ENCODE peak calls at places on chromosome 3, in six cellular contexts. S is mesendoderm, M is astrocyte of the spinal cord, X is colonic mucosa, V is heart left ventricle, E is bronchial epithelial cell. L is an unnamed sample.

GRCh38 chr3:180871901-180872300 is 40.6 kb upstream of the FXR1 start:
- DNase-seq in V (no peak), S (peak; percentile 10), E (no peak), X (no peak), M (peak; percentile 69), L (no peak)

GRCh38 chr3:135138776-135139175 is 343.7 kb downstream of the EPHB1 start:
- DNase-seq in S (no peak), M (no peak), X (no peak), V (no peak), E (no peak), L (no peak)

GRCh38 chr3:14598143-14598569 is 53.4 kb upstream of the CCDC174 start:
- DNase-seq in E (peak; percentile 28), S (peak; percentile 91), M (peak; percentile 45), V (no peak), X (no peak), L (no peak)

GRCh38 chr3:42314411-42314810 is 48.4 kb upstream of the CCK start:
- DNase-seq in E (no peak), V (no peak), S (peak; percentile 50), M (no peak), X (no peak), L (no peak)

GRCh38 chr3:42229942-42230688 is 35.9 kb downstream of the CCK start:
- DNase-seq in X (no peak), S (peak; percentile 76), M (peak; percentile 56), V (no peak), E (peak; percentile 49), L (no peak)

GRCh38 chr3:101836907-101837598 is 12.3 kb upstream of the NFKBIZ start:
- DNase-seq in M (peak; percentile 85), X (no peak), S (no peak), E (peak; percentile 75), V (no peak), L (peak; percentile 82)

GRCh38 chr3:129025691-129026435 is 24.8 kb downstream of the EFCC1 start:
- DNase-seq in X (no peak), S (no peak), M (no peak), E (no peak), V (peak; percentile 71), L (no peak)

GRCh38 chr3:24288538-24289236 is 206.0 kb downstream of the THRB start:
- DNase-seq in E (no peak), M (peak; percentile 33), S (no peak), V (no peak), X (peak; percentile 32), L (peak; percentile 64)

GRCh38 chr3:87801409-87801808 is 257.4 kb downstream of the CGGBP1 start:
- DNase-seq in V (no peak), M (no peak), X (no peak), S (peak; percentile 75), E (no peak), L (no peak)

GRCh38 chr3:65809641-65810150 is 229.0 kb downstream of the MAGI1 start:
- DNase-seq in E (no peak), S (no peak), V (no peak), X (no peak), M (no peak), L (no peak)

GRCh38 chr3:21846976-21847375 is 96.0 kb upstream of the ZNF385D start:
- DNase-seq in S (no peak), V (no peak), X (no peak), M (no peak), E (peak; percentile 18), L (no peak)

GRCh38 chr3:15333957-15334263 is 1.5 kb upstream of the SH3BP5 start:
- DNase-seq in M (no peak), E (no peak), V (no peak), X (no peak), S (no peak), L (no peak)

GRCh38 chr3:14301558-14301957 is 100.8 kb upstream of the SLC6A6 start:
- DNase-seq in X (no peak), S (no peak), M (no peak), V (no peak), E (peak; percentile 45), L (no peak)

GRCh38 chr3:13462125-13462629 is 17.9 kb upstream of the HDAC11 start:
- DNase-seq in E (no peak), X (no peak), S (no peak), M (no peak), V (no peak), L (no peak)

GRCh38 chr3:195154793-195155535 is 116.0 kb downstream of the XXYLT1 start:
- DNase-seq in M (peak; percentile 98), V (peak; percentile 90), E (peak; percentile 89), X (peak; percentile 84), S (peak; percentile 66), L (peak; percentile 63)

GRCh38 chr3:155890671-155891190 is 20.3 kb downstream of the GMPS start:
- DNase-seq in X (no peak), E (peak; percentile 9), V (no peak), S (no peak), M (no peak), L (peak; percentile 69)

GRCh38 chr3:175743733-175744400 is 884.7 kb downstream of the NAALADL2 start:
- DNase-seq in S (peak; percentile 28), X (no peak), V (no peak), M (peak; percentile 81), E (peak; percentile 88), L (no peak)

GRCh38 chr3:10291641-10292040 is 1.1 kb downstream of the GHRL start:
- DNase-seq in S (no peak), V (no peak), X (no peak), E (no peak), M (no peak), L (no peak)

GRCh38 chr3:10294030-10294591 is 1.4 kb upstream of the GHRL start:
- DNase-seq in E (no peak), V (no peak), X (no peak), M (no peak), S (no peak), L (no peak)

GRCh38 chr3:10290476-10291138 is 2.1 kb downstream of the GHRL start:
- DNase-seq in M (no peak), E (no peak), S (no peak), X (no peak), V (no peak), L (no peak)

GRCh38 chr3:10291139-10291500 is 1.6 kb downstream of the GHRL start:
- DNase-seq in V (no peak), X (no peak), M (no peak), S (no peak), E (no peak), L (no peak)

DNA sequence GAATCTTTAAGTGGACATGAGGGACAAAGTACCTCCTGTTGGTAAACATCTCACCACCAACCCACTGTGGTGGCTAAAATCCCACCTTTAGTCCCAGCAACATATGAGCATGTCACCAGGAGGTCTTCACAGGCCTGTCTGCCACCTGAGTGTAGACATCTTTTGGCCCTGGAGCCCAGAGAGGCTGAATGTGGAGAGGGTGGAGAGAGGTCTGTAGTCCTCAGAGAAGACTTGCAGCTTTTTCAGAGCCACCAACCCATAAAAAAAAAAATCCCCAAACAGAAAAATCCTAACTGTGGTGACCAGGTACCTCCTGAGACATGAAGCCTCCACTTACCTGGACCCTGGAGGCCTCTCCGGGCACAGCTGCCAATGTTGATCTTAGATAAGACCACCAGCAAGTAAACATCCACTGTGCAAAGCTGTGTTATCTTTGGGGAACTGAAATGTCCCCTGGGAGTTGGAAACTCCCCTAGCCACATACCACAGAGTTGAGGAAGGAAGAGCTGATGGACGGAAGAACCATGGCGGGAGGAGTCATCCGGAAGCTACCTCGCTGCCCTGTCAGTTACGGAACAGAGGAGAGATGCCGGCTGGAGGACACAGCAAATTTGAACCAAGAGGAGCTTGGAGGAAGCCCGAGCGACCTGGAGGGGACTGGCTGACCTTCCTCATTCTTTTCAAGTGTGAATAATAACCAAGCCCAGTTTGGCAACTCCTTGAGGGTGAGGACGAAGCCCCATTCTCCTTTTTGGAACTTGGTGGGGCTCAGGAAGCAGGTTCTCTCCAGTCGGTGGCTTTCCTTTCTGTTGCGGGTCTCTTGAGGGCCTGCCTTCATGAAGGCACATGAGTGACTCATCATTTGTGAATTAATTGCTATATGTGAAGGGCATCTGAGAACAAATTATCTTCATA is at the start of gene GHRL:
- DNase-seq in E (no peak), X (no peak), M (no peak), S (no peak), V (no peak), L (no peak)
- H3K4me3 ChIP-seq in E (no peak within 1 kb of the TSS), X (no peak within 1 kb of the TSS), M (no peak within 1 kb of the TSS), S (no peak within 1 kb of the TSS), V (no peak within 1 kb of the TSS), L (no peak within 1 kb of the TSS)

GRCh38 chr3:184583345-184584000 is 21.9 kb downstream of the EPHB3 start:
- DNase-seq in X (no peak), V (peak; percentile 70), E (no peak), S (no peak), M (no peak), L (no peak)
- H3K4me3 ChIP-seq in X (peak overlapping the region; percentile 45), V (peak overlapping the region; percentile 30), E (peak overlapping the region; percentile 34), S (peak overlapping the region; percentile 11), M (peak overlapping the region; percentile 32), L (no peak overlapping the region)

DNA sequence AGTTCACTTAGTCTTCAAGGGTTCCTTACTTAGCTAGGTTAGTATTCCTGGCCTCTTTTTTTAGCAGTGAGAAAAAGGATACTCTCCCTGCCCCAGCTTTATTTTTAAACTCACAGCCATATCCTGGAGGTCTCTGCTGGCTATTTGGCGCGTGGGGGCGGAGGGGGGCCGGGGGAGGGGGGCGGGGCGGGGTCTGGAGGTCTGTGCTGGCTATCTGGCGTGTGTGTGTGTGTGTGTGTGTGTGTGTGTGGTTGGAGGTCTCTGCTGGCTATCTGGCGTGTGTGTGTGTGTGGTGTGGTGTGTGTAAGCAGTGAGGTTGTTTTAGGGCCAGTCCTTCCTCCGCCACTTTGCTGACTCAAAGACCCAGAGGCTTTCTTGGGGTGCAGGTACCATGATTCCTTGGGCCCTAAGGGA is 579 bp upstream of the PLAAT1 start:
- DNase-seq in X (no peak), S (peak; percentile 71), V (peak; percentile 28), M (no peak), E (no peak), L (no peak)
- H3K4me3 ChIP-seq in X (peak overlapping the region; percentile 39), S (peak overlapping the region; percentile 13), V (peak overlapping the region; percentile 39), M (peak overlapping the region; percentile 54), E (peak overlapping the region; percentile 51), L (no peak overlapping the region)

GRCh38 chr3:122245513-122246174 is 62.2 kb downstream of the CASR start:
- DNase-seq in M (peak; percentile 6), X (no peak), V (no peak), E (peak; percentile 77), S (no peak), L (no peak)
- H3K4me3 ChIP-seq in M (no peak overlapping the region), X (no peak overlapping the region), V (no peak overlapping the region), E (no peak overlapping the region), S (no peak overlapping the region), L (no peak overlapping the region)

GRCh38 chr3:132837615-132838014 is 115.4 kb upstream of the NPHP3 start:
- DNase-seq in S (no peak), V (no peak), E (no peak), X (no peak), M (no peak), L (no peak)
- H3K4me3 ChIP-seq in S (no peak overlapping the region), V (no peak overlapping the region), E (no peak overlapping the region), X (no peak overlapping the region), M (no peak overlapping the region), L (no peak overlapping the region)

DNA sequence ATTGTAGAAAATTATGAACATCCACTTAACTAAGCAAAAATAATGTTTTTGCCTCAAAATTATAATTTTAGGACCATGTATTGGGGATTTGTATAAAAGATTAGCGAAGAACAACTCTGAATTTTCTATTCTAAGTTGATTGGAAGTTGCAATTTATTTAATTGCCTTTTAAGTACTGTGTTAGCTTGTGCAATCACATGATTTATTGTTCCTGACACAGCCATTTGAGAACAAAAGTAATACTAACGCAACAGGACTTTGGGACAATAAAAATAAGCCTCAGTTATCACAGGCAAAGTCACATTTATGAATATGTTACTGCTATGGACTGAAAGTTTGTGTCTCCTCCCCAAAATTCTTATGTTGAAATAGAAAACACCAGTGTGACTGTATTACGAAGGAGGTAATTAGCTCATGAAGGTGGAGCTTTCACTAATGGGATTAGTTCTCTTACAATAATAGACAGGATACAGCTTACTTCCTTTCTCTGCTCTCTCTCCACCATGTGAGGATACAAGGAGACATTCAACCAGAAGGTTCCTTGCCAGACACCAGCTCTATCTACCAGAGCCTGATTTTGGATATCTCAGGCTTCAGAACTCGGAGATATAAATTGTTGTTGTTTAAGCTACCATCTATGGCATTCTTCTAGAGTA is 745.9 kb downstream of the ZBBX start:
- DNase-seq in M (no peak), E (no peak), S (peak; percentile 10), V (no peak), X (no peak), L (no peak)
- H3K4me3 ChIP-seq in M (no peak overlapping the region), E (no peak overlapping the region), S (no peak overlapping the region), V (no peak overlapping the region), X (no peak overlapping the region), L (no peak overlapping the region)